ENCODE peak calls at places on chromosomes 6 and 20, in eight cellular contexts. B is occipital lobe; Z is nephron progenitor cell; Y is T follicular helper cell; E is CD4-positive, CD25-positive, alpha-beta regulatory T cell; M is NCI-H774; H is globus pallidus; N is B cell. U is an unnamed sample.
A peak's percentile ranks its signal among the peaks of the same experiment; 100 is the strongest.

GRCh38 chr20:62609170-62609786 is 33.0 kb upstream of the SLCO4A1 start:
- DNase-seq in B (no peak), Z (no peak), Y (no peak), E (no peak), M (no peak), H (no peak), N (no peak), U (no peak)

GRCh38 chr6:129314575-129314974 is 395.4 kb downstream of the ARHGAP18 start:
- DNase-seq in B (peak; percentile 5), Z (no peak), Y (no peak), E (no peak), M (no peak), H (peak; percentile 30), N (no peak), U (no peak)

GRCh38 chr6:1495344-1495743 is 106.0 kb downstream of the FOXF2 start:
- DNase-seq in B (no peak), Z (no peak), Y (no peak), E (no peak), M (no peak), H (no peak), N (no peak), U (no peak)

GRCh38 chr6:79665725-79666551 is 34.8 kb downstream of the SH3BGRL2 start:
- DNase-seq in B (no peak), Z (no peak), Y (no peak), E (no peak), M (no peak), H (no peak), N (no peak), U (no peak)

GRCh38 chr20:10369723-10370090 is 64.3 kb downstream of the MKKS start:
- DNase-seq in B (no peak), Z (no peak), Y (no peak), E (no peak), M (no peak), H (no peak), N (no peak), U (no peak)

GRCh38 chr20:25220021-25220730 is 24.7 kb downstream of the ENTPD6 start:
- DNase-seq in B (no peak), Z (no peak), Y (no peak), E (no peak), M (no peak), H (no peak), N (no peak), U (peak; percentile 61)

GRCh38 chr6:43907789-43908472 is 137.9 kb downstream of the VEGFA start:
- DNase-seq in B (no peak), Z (no peak), Y (no peak), E (no peak), M (no peak), H (no peak), N (no peak), U (no peak)

GRCh38 chr6:118387921-118388701 is 160.0 kb upstream of the PLN start:
- DNase-seq in B (no peak), Z (no peak), Y (no peak), E (no peak), M (no peak), H (no peak), N (no peak), U (no peak)

GRCh38 chr6:2563635-2564034 is 187.1 kb downstream of the MYLK4 start:
- DNase-seq in B (no peak), Z (no peak), Y (no peak), E (no peak), M (no peak), H (no peak), N (no peak), U (no peak)

GRCh38 chr6:373773-374724 is 17.5 kb upstream of the IRF4 start:
- DNase-seq in B (no peak), Z (no peak), Y (no peak), E (no peak), M (no peak), H (no peak), N (no peak), U (no peak)